ENCODE peak calls at places on chromosomes 12 and 14, in five cellular contexts. One of them, this sample, is unnamed.
A peak's percentile ranks its signal among the peaks of the same experiment; 100 is the strongest.

GRCh38 chr14:68508581-68508980 is 284.3 kb downstream of the ZFP36L1 start:
- DNase-seq in HepG2: no peak
- DNase-seq in HCT116: no peak
- DNase-seq in GM12878: no peak
- DNase-seq in SK-N-SH: no peak
- DNase-seq in this sample: no peak

GRCh38 chr12:29164477-29165163 is 15.5 kb downstream of the FAR2 start:
- DNase-seq in SK-N-SH: no peak
- DNase-seq in HepG2: no peak
- DNase-seq in HCT116: no peak
- DNase-seq in GM12878: peak; percentile 55
- DNase-seq in this sample: peak; percentile 19

GRCh38 chr14:78970677-78971076 is 800.5 kb downstream of the NRXN3 start:
- DNase-seq in HepG2: no peak
- DNase-seq in GM12878: no peak
- DNase-seq in SK-N-SH: no peak
- DNase-seq in HCT116: no peak
- DNase-seq in this sample: no peak

GRCh38 chr14:78567343-78567742 is 397.2 kb downstream of the NRXN3 start:
- DNase-seq in GM12878: no peak
- DNase-seq in SK-N-SH: no peak
- DNase-seq in HCT116: no peak
- DNase-seq in HepG2: no peak
- DNase-seq in this sample: no peak

GRCh38 chr14:41604793-41605534 is 1.7 kb upstream of the LRFN5 start:
- DNase-seq in SK-N-SH: no peak
- DNase-seq in HepG2: no peak
- DNase-seq in GM12878: no peak
- DNase-seq in HCT116: no peak
- DNase-seq in this sample: no peak

GRCh38 chr12:52206309-52207040 is 14.7 kb upstream of the KRT80 start:
- DNase-seq in SK-N-SH: no peak
- DNase-seq in GM12878: no peak
- DNase-seq in HepG2: no peak
- DNase-seq in HCT116: no peak
- DNase-seq in this sample: no peak

GRCh38 chr12:13173537-13173936 is 23.0 kb upstream of the EMP1 start:
- DNase-seq in HepG2: no peak
- DNase-seq in SK-N-SH: no peak
- DNase-seq in GM12878: peak; percentile 80
- DNase-seq in HCT116: peak; percentile 72
- DNase-seq in this sample: no peak

GRCh38 chr14:25150401-25150800 is 100.5 kb upstream of the STXBP6 start:
- DNase-seq in GM12878: no peak
- DNase-seq in HepG2: no peak
- DNase-seq in SK-N-SH: no peak
- DNase-seq in HCT116: no peak
- DNase-seq in this sample: no peak

GRCh38 chr14:54814076-54814475 is 88.5 kb downstream of the GCH1 start:
- DNase-seq in SK-N-SH: no peak
- DNase-seq in HCT116: no peak
- DNase-seq in GM12878: no peak
- DNase-seq in HepG2: no peak
- DNase-seq in this sample: peak; percentile 43

GRCh38 chr12:126507231-126507630 is 1442.0 kb downstream of the AACS start:
- DNase-seq in GM12878: no peak
- DNase-seq in SK-N-SH: no peak
- DNase-seq in HCT116: no peak
- DNase-seq in HepG2: no peak
- DNase-seq in this sample: no peak

GRCh38 chr14:90168425-90169105 is 87.8 kb upstream of the PSMC1 start:
- DNase-seq in GM12878: no peak
- DNase-seq in SK-N-SH: no peak
- DNase-seq in HCT116: no peak
- DNase-seq in HepG2: no peak
- DNase-seq in this sample: no peak

GRCh38 chr14:61379639-61380184 is 58.3 kb downstream of the PRKCH start:
- DNase-seq in GM12878: no peak
- DNase-seq in HepG2: no peak
- DNase-seq in SK-N-SH: no peak
- DNase-seq in HCT116: no peak
- DNase-seq in this sample: no peak

GRCh38 chr14:74275265-74275841 is 27.4 kb downstream of the ABCD4 start:
- DNase-seq in HCT116: peak; percentile 40
- DNase-seq in HepG2: no peak
- DNase-seq in SK-N-SH: no peak
- DNase-seq in GM12878: no peak
- DNase-seq in this sample: peak; percentile 28

GRCh38 chr12:28780096-28780495 is 369.0 kb upstream of the FAR2 start:
- DNase-seq in SK-N-SH: no peak
- DNase-seq in HCT116: no peak
- DNase-seq in HepG2: peak; percentile 12
- DNase-seq in GM12878: no peak
- DNase-seq in this sample: no peak

GRCh38 chr12:45670339-45671065 is 59.0 kb upstream of the ARID2 start:
- DNase-seq in HepG2: no peak
- DNase-seq in SK-N-SH: no peak
- DNase-seq in HCT116: no peak
- DNase-seq in GM12878: peak; percentile 53
- DNase-seq in this sample: no peak

GRCh38 chr14:82720931-82721330 is 1187.3 kb upstream of the SEL1L start:
- DNase-seq in HepG2: no peak
- DNase-seq in SK-N-SH: no peak
- DNase-seq in HCT116: no peak
- DNase-seq in GM12878: no peak
- DNase-seq in this sample: no peak

GRCh38 chr12:98587084-98587483 is 6.4 kb upstream of the SLC25A3 start:
- DNase-seq in HepG2: no peak
- DNase-seq in HCT116: no peak
- DNase-seq in SK-N-SH: no peak
- DNase-seq in GM12878: no peak
- DNase-seq in this sample: no peak

GRCh38 chr14:58690801-58691516 is 53.2 kb downstream of the DACT1 start:
- DNase-seq in SK-N-SH: no peak
- DNase-seq in GM12878: no peak
- DNase-seq in HepG2: no peak
- DNase-seq in HCT116: no peak
- DNase-seq in this sample: no peak

GRCh38 chr14:67359319-67359774 is 257 bp downstream of the ATP6V1D start:
- DNase-seq in GM12878: no peak
- DNase-seq in SK-N-SH: no peak
- DNase-seq in HepG2: peak; percentile 3
- DNase-seq in HCT116: no peak
- DNase-seq in this sample: peak; percentile 16

GRCh38 chr14:61476737-61477410 is 155.5 kb downstream of the PRKCH start:
- DNase-seq in SK-N-SH: peak; percentile 36
- DNase-seq in HepG2: no peak
- DNase-seq in HCT116: no peak
- DNase-seq in GM12878: no peak
- DNase-seq in this sample: no peak

DNA sequence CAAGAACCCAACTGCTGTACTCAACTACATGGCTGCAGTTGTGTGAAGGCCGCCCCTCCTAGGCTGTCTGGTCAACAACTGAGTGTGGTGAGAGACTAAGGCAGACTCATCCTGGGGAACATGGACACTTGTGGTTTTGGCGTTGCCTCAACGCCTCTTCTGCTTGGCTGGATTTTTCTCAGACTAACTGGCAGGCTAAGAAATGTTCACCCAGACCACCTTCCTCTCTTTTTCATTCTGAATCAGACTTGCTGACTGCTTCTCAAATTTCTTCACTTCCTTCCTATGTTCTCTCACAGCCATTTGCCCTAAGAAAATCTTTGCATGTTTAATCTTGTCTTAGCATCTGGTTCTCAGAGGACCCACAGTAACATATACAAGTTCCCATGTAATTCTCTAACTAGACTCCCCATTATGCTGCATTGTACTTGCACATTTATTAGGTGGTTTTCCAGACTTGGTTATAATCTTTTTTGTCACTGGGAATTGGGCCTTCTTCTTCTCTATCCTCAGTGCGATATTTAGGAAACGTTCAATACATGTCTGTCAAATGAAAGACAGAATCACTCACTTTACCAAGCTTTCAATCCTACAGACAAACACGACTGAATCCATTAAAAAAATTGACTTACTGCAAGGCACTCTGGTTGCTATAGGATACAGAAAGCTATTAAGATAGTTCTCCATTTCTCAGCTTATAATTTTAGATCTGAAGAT is 327.6 kb downstream of the CCER1 start:
- DNase-seq in HCT116: no peak
- DNase-seq in SK-N-SH: no peak
- DNase-seq in HepG2: no peak
- DNase-seq in GM12878: no peak
- DNase-seq in this sample: no peak
- TF ChIP-seq JUND in HCT116: no peak
- TF ChIP-seq JUND in SK-N-SH: no peak
- TF ChIP-seq JUND in HepG2: no peak
- TF ChIP-seq JUND in GM12878: no peak
- TF ChIP-seq JUND in this sample: no peak

GRCh38 chr12:2580821-2581220 is 213.9 kb upstream of the FKBP4 start:
- DNase-seq in SK-N-SH: no peak
- DNase-seq in HepG2: no peak
- DNase-seq in HCT116: no peak
- DNase-seq in GM12878: no peak
- DNase-seq in this sample: no peak

GRCh38 chr12:2583642-2584041 is 211.1 kb upstream of the FKBP4 start:
- DNase-seq in HCT116: no peak
- DNase-seq in SK-N-SH: no peak
- DNase-seq in GM12878: no peak
- DNase-seq in HepG2: no peak
- DNase-seq in this sample: no peak

GRCh38 chr12:2586159-2587035 is 208.4 kb upstream of the FKBP4 start:
- DNase-seq in HCT116: no peak
- DNase-seq in HepG2: no peak
- DNase-seq in GM12878: no peak
- DNase-seq in SK-N-SH: peak; percentile 66
- DNase-seq in this sample: no peak

GRCh38 chr12:2581293-2582045 is 213.3 kb upstream of the FKBP4 start:
- DNase-seq in HCT116: no peak
- DNase-seq in GM12878: no peak
- DNase-seq in SK-N-SH: no peak
- DNase-seq in HepG2: no peak
- DNase-seq in this sample: no peak

DNA sequence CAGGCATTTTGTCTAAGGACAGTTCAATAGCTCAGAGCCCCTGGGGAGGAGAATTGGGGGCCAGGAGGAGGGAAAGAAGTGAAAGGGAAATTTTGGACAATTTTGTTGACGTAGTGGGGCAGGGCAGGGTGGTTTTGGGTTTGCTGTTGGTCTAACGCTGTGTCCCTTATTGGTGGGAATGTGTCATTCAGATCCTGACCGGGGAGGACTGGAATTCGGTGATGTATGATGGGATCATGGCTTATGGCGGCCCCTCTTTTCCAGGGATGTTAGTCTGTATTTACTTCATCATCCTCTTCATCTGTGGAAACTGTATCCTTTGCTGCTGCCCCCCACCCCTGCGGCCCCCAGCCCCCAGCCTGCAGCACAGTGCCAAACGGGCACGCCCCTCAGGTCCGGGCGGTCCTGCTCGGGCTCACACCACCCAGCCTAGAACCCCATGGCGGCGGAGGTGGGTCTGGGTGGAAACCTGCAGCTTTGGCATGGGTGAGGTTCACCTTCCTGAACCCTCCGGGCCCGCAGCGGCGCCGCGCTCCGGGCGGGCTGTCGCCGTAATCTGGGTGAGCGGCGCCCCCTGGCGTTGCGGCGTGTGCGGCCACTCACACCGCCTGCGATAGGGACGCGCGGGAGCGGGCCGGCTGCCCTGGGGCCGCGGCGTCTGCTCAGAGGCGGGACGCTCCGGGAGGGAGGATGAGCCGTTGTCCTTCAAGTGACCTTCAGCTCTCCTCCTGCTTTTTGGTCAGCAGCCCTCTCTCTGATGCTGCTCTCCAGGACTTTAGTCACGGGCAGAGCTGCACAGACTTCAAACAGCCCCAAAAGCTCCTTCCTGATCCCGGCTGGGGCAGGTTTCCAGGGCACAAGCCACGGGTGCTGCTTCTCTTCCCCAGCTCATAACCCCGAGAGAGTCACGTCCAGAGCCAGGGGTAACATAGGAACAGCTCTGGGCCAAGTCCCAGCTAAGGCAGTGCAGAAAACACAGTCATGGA is 211.8 kb upstream of the FKBP4 start:
- DNase-seq in HepG2: peak; percentile 22
- DNase-seq in HCT116: peak; percentile 10
- DNase-seq in GM12878: no peak
- DNase-seq in SK-N-SH: peak; percentile 92
- DNase-seq in this sample: peak; percentile 75
- TF ChIP-seq JUND in HepG2: no peak
- TF ChIP-seq JUND in HCT116: no peak
- TF ChIP-seq JUND in GM12878: no peak
- TF ChIP-seq JUND in SK-N-SH: no peak
- TF ChIP-seq JUND in this sample: no peak

DNA sequence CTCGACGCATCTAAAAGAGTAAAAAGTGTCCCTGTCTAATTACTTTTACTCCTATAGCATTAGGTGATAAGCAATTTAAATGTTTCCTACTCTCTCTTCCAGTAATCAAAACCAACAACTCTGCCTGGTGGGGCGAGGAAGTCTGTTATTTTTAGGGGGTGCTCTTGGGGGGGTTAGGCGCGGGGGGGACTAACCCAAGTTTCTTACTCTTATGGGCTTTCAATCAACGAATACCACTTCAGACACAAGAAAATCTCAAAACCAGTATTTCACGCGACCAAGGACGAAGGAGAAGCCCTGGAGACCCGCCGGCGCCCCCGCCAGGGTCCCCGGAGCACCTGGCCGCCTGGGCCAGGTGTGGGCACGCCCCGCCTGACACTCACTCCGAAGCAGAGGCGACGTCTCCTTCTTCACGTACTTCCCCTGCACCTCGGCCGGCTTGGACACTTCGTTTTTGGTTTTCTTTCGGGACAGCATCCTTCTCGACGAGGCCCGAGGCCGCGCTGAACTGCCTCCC is 557 bp downstream of the SAV1 start:
- DNase-seq in SK-N-SH: peak; percentile 48
- DNase-seq in HCT116: no peak
- DNase-seq in GM12878: no peak
- DNase-seq in HepG2: no peak
- DNase-seq in this sample: peak; percentile 45
- TF ChIP-seq JUND in SK-N-SH: no peak
- TF ChIP-seq JUND in HCT116: no peak
- TF ChIP-seq JUND in GM12878: no peak
- TF ChIP-seq JUND in HepG2: no peak
- TF ChIP-seq JUND in this sample: no peak

DNA sequence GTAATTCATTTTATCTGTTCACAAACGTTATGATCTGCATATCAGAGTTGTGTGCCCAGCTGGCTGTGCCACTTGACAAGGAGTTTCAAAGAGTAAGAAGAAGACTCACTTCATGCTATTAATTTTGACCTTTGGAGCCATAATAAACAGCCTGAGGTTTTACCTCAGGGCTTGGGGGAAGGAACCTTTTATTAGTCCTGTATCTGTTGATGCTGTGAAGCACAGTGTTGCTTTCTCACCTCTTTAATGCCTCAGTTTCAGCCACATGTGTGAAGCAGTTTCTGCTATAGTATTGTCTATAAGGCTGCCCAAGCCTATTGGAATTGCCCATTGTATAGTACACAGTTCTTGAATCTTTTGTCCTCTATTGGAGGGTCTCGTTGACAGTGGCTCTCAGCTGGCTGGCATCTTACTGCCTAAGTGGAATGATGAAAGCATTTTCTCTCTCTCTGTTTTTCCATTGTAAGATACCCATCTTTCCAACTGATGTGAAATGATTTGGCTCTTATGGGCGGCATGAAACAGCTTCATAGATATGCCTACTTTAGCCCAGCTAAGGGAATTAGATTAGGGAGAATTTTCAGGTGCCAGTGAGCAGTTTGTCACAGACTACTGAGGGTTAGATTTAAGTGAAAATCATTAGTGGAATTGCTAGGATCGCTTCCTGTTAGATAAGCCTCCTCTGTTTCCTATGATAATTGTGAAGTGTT is 34.8 kb downstream of the GPATCH2L start:
- DNase-seq in SK-N-SH: peak; percentile 27
- DNase-seq in HCT116: no peak
- DNase-seq in HepG2: no peak
- DNase-seq in GM12878: peak; percentile 75
- DNase-seq in this sample: no peak
- TF ChIP-seq JUND in SK-N-SH: no peak
- TF ChIP-seq JUND in HCT116: no peak
- TF ChIP-seq JUND in HepG2: no peak
- TF ChIP-seq JUND in GM12878: no peak
- TF ChIP-seq JUND in this sample: no peak

This sample was measured in K562.